ENCODE peak calls at places on chromosomes 6 and 20, in nine cellular contexts. D, Z, L, P, E, F, V, T and J are unnamed samples.
A peak's percentile ranks its signal among the peaks of the same experiment; 100 is the strongest.

GRCh38 chr6:81844686-81845085 is 92.2 kb upstream of the TENT5A start:
- DNase-seq in Z (no peak), P (no peak), F (peak; percentile 80), L (no peak), D (no peak), T (no peak), V (no peak), E (peak; percentile 28), J (no peak)

GRCh38 chr20:13930246-13930645 is 60.2 kb downstream of the SEL1L2 start:
- DNase-seq in E (no peak), F (no peak), Z (no peak), V (no peak), L (no peak), P (no peak), T (no peak), D (no peak), J (no peak)

GRCh38 chr6:36755435-36756348 is 58.1 kb downstream of the RAB44 start:
- DNase-seq in E (no peak), P (peak; percentile 49), L (peak; percentile 36), T (no peak), F (peak; percentile 9), V (no peak), D (peak; percentile 50), Z (no peak), J (peak; percentile 82)

GRCh38 chr20:61738601-61739069 is 327.0 kb downstream of the TAF4 start:
- DNase-seq in P (no peak), T (no peak), E (no peak), D (no peak), F (no peak), V (no peak), L (no peak), Z (no peak), J (no peak)

GRCh38 chr6:455006-455585 is 63.5 kb downstream of the IRF4 start:
- DNase-seq in D (no peak), P (no peak), L (no peak), T (no peak), V (no peak), Z (no peak), E (no peak), F (no peak), J (no peak)

GRCh38 chr6:30857537-30857936 is 26.8 kb upstream of the DDR1 start:
- DNase-seq in P (no peak), D (no peak), F (no peak), E (no peak), T (no peak), V (no peak), Z (no peak), L (no peak), J (no peak)

GRCh38 chr20:50580016-50580747 is 70.0 kb downstream of the PTPN1 start:
- DNase-seq in Z (no peak), T (peak; percentile 91), D (peak; percentile 78), F (peak; percentile 59), V (no peak), E (no peak), P (peak; percentile 53), L (peak; percentile 80), J (no peak)

GRCh38 chr6:100904316-100904715 is 23.2 kb upstream of the ASCC3 start:
- DNase-seq in V (no peak), D (no peak), E (no peak), P (no peak), Z (no peak), L (no peak), F (no peak), T (no peak), J (no peak)

GRCh38 chr6:158817298-158818007 is 1.7 kb downstream of the EZR start:
- DNase-seq in P (peak; percentile 31), E (no peak), L (no peak), D (peak; percentile 75), T (no peak), Z (no peak), F (peak; percentile 26), V (no peak), J (no peak)

DNA sequence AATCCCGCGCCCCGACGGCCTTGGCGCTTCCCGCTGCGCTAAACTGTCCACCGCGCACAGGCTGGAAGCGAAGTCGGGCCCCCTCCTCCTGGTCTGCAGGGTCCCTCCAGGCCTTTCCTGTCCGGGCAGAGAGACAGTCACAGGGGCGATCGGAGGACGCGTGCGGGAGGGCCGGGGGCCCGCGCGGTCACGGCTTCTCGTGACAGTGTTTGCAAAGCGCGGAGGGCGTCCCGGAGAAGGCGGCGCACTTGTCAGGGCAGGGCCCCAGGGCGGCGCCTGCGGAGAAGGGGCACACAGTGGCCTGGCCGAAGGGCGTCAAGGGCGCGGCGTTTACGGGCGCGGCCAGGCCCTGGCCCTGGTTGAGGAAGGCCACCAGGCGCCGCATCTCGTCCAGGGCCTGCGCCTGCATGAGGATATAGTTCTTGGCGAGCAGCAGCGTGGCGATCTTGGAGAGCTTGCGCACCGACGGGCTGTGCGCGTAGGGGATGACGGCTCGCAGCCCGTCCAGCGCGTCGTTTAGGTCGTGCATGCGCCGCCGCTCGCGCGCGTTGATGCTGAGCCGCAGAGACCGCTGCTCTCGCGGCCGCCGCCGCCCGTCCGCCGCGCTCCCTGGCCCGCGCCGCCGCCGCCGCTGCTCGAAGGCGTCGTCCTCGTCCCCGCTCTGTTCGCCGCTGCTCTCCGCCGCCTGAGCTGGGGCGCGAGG is 751 bp downstream of the BHLHE23 start:
- DNase-seq in D (no peak), F (no peak), E (no peak), V (no peak), P (peak; percentile 19), Z (no peak), T (no peak), L (no peak), J (no peak)
- H3K4me3 ChIP-seq in D (no peak overlapping the region), F (no peak overlapping the region), E (no peak overlapping the region), V (no peak overlapping the region), P (no peak overlapping the region), Z (no peak overlapping the region), T (peak overlapping the region; percentile 32), L (no peak overlapping the region), J (no peak overlapping the region)

GRCh38 chr6:132298344-132298949 is 102.8 kb downstream of the MOXD1 start:
- DNase-seq in Z (peak; percentile 37), F (peak; percentile 76), L (no peak), T (peak; percentile 11), D (peak; percentile 89), E (peak; percentile 8), P (peak; percentile 80), V (no peak), J (peak; percentile 24)
- TF ChIP-seq CTCF in Z (peak; percentile 84), F (peak; percentile 72), L (peak; percentile 53), T (peak; percentile 61), D (no peak), E (peak; percentile 62), P (peak; percentile 78), V (peak; percentile 47), J (peak; percentile 57)

GRCh38 chr20:25394996-25395395 is 4.4 kb upstream of the ABHD12 start:
- DNase-seq in D (no peak), Z (no peak), L (no peak), T (no peak), F (no peak), V (no peak), E (no peak), P (no peak), J (no peak)
- H3K4me3 ChIP-seq in D (no peak overlapping the region), Z (no peak overlapping the region), L (no peak overlapping the region), T (no peak overlapping the region), F (no peak overlapping the region), V (no peak overlapping the region), E (no peak overlapping the region), P (no peak overlapping the region), J (no peak overlapping the region)

DNA sequence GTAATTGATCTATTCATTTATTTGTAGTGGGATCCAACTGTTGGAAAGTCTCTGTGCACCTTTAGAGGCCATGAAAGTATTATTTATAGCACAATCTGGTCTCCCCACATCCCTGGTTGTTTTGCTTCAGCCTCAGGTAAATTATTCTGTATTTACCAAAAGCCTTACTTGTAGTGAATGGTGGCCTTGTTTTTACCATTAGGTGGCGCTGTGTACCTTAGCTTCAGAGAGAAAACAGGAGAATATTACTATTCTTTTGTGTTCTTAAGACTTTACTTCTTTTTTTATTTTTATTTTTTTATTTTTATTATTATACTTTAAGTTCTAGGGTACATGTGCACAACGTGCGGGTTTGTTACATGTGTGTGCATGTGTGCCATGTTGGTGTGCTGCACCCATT is 23.7 kb downstream of the PEX7 start:
- DNase-seq in P (peak; percentile 88), D (peak; percentile 84), E (no peak), F (peak; percentile 82), V (no peak), L (no peak), T (peak; percentile 24), Z (peak; percentile 39), J (peak; percentile 12)
- TF ChIP-seq CTCF in P (peak; percentile 74), D (peak; percentile 42), E (peak; percentile 72), F (peak; percentile 81), V (peak; percentile 64), L (peak; percentile 57), T (peak; percentile 56), Z (peak; percentile 81), J (peak; percentile 62)

GRCh38 chr20:51955756-51956155 is 153.4 kb upstream of the SALL4 start:
- DNase-seq in L (no peak), Z (no peak), F (peak; percentile 20), D (no peak), V (no peak), T (no peak), E (no peak), P (peak; percentile 84), J (no peak)

GRCh38 chr20:51958099-51958498 is 155.8 kb upstream of the SALL4 start:
- DNase-seq in Z (no peak), D (no peak), E (no peak), V (no peak), T (no peak), F (no peak), P (no peak), L (no peak), J (no peak)

GRCh38 chr20:51961964-51962761 is 159.8 kb upstream of the SALL4 start:
- DNase-seq in Z (no peak), V (no peak), P (no peak), F (no peak), D (no peak), T (no peak), L (no peak), E (no peak), J (no peak)

GRCh38 chr20:51960004-51960403 is 157.7 kb upstream of the SALL4 start:
- DNase-seq in D (no peak), T (no peak), F (no peak), V (no peak), P (no peak), Z (no peak), E (no peak), L (no peak), J (no peak)

DNA sequence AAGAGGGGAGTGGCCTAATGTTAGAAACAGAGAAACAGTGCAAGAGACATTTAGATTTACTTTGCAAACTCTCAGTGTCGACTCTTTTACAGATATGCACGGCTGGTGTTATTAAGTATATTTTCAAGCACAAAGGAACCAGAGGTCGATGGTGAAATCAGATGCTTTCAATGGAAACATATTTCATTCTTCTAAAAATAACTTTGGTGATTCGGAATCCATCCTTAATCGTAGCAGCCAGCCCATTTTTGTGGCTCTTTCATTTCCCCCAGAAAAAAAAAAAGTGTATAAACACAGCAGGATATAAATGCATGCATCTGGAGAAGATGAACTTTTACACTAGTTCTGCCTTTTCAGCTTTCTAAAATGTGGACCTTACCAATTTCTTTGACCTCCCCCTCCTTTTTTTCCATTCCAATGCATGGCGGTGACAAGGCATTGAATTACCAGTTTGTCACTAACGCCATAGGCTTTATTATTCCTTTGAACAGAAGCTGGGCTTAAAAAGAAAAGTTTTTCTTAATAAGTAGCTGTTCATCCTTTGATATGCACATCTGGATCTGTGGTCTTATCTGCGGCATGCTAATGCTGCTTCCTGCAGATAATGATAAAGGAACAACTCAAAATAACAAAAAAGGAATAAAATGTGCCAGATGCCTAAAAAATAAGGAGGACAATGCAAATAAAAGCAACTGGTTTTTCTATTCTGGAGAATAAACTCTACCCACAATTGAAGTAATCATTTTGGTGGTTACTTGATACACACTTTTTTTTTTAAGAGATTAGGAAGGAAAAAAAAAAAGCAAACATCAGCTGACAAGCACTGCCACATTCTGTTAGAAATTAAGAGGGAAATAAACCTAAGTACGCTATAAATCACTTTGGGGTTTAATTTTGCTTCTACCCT is 156.6 kb upstream of the SALL4 start:
- DNase-seq in Z (no peak), P (peak; percentile 85), V (no peak), L (no peak), T (no peak), D (no peak), E (no peak), F (peak; percentile 39), J (no peak)
- H3K4me3 ChIP-seq in Z (peak overlapping the region; percentile 7), P (no peak overlapping the region), V (no peak overlapping the region), L (no peak overlapping the region), T (no peak overlapping the region), D (no peak overlapping the region), E (no peak overlapping the region), F (no peak overlapping the region), J (no peak overlapping the region)